ENCODE peak calls at places on chromosomes 5 and 9, in five cellular contexts. I is keratinocyte, T is PC-3, U is K562, A is OCI-LY7. F is an unnamed sample.
A peak's percentile ranks its signal among the peaks of the same experiment; 100 is the strongest.

GRCh38 chr9:120388000-120388855 is 191.7 kb downstream of the CDK5RAP2 start:
- DNase-seq in I (no peak), T (no peak), U (no peak), A (no peak), F (no peak)

GRCh38 chr5:139403418-139403786 is 487 bp downstream of the SPATA24 start:
- DNase-seq in I (no peak), T (no peak), U (no peak), A (no peak), F (no peak)

GRCh38 chr5:113213551-113213971 is 221.2 kb downstream of the TSSK1B start:
- DNase-seq in I (no peak), T (no peak), U (no peak), A (no peak), F (no peak)

GRCh38 chr5:42250-42649 is 49.7 kb upstream of the PLEKHG4B start:
- DNase-seq in I (no peak), T (peak; percentile 66), U (no peak), A (no peak), F (peak; percentile 35)

GRCh38 chr9:73680831-73681230 is 529.2 kb downstream of the ANXA1 start:
- DNase-seq in I (no peak), T (no peak), U (no peak), A (no peak), F (no peak)

GRCh38 chr9:88772602-88773001 is 218.7 kb upstream of the S1PR3 start:
- DNase-seq in I (peak; percentile 68), T (peak; percentile 25), U (no peak), A (no peak), F (no peak)

GRCh38 chr9:69758001-69758730 is 1.6 kb downstream of the PTAR1 start:
- DNase-seq in I (no peak), T (no peak), U (no peak), A (peak; percentile 37), F (peak; percentile 58)

GRCh38 chr9:94533155-94533554 is 21.7 kb upstream of the PCAT7 start:
- DNase-seq in I (no peak), T (no peak), U (no peak), A (no peak), F (no peak)

GRCh38 chr9:4297795-4298254 is 2.0 kb downstream of the GLIS3 start:
- DNase-seq in I (no peak), T (peak; percentile 57), U (peak; percentile 12), A (no peak), F (peak; percentile 65)

GRCh38 chr5:44952376-44952775 is 143.6 kb downstream of the MRPS30 start:
- DNase-seq in I (no peak), T (peak; percentile 74), U (peak; percentile 29), A (peak; percentile 26), F (no peak)

GRCh38 chr5:3701694-3702093 is 106.1 kb downstream of the IRX1 start:
- DNase-seq in I (no peak), T (no peak), U (no peak), A (no peak), F (no peak)

GRCh38 chr5:124868661-124869060 is 122.2 kb upstream of the ZNF608 start:
- DNase-seq in I (no peak), T (no peak), U (no peak), A (no peak), F (no peak)

GRCh38 chr5:10595678-10596309 is 31.9 kb downstream of the ANKRD33B start:
- DNase-seq in I (peak; percentile 48), T (peak; percentile 99), U (no peak), A (no peak), F (peak; percentile 92)

GRCh38 chr5:64156276-64156675 is 9.4 kb upstream of the RNF180 start:
- DNase-seq in I (no peak), T (no peak), U (no peak), A (no peak), F (no peak)

GRCh38 chr5:80245986-80246781 is 9.7 kb downstream of the SERINC5 start:
- DNase-seq in I (no peak), T (no peak), U (no peak), A (no peak), F (no peak)

GRCh38 chr5:71732011-71732410 is 12.9 kb downstream of the CARTPT start:
- DNase-seq in I (no peak), T (no peak), U (no peak), A (no peak), F (no peak)

GRCh38 chr5:103393131-103393754 is 134.7 kb downstream of the MACIR start:
- DNase-seq in I (no peak), T (peak; percentile 31), U (no peak), A (no peak), F (no peak)

GRCh38 chr5:55932700-55933099 is 62.1 kb downstream of the IL6ST start:
- DNase-seq in I (no peak), T (no peak), U (no peak), A (no peak), F (no peak)

GRCh38 chr9:4171519-4171918 is 128.3 kb downstream of the GLIS3 start:
- DNase-seq in I (no peak), T (no peak), U (no peak), A (no peak), F (no peak)

GRCh38 chr5:32290922-32291321 is 21.8 kb downstream of the MTMR12 start:
- DNase-seq in I (no peak), T (no peak), U (no peak), A (no peak), F (no peak)

GRCh38 chr5:112005533-112005926 is 248.5 kb upstream of the NREP start:
- DNase-seq in I (no peak), T (peak; percentile 40), U (no peak), A (no peak), F (no peak)

GRCh38 chr5:102049517-102049916 is 246.6 kb downstream of the SLCO4C1 start:
- DNase-seq in I (no peak), T (no peak), U (no peak), A (no peak), F (no peak)

GRCh38 chr9:91678807-91679206 is 255.2 kb upstream of the NFIL3 start:
- DNase-seq in I (no peak), T (peak; percentile 33), U (no peak), A (no peak), F (no peak)

GRCh38 chr9:134895103-134895502 is 14.5 kb downstream of the FCN2 start:
- DNase-seq in I (no peak), T (no peak), U (no peak), A (no peak), F (no peak)

GRCh38 chr9:127360205-127360604 is 36.8 kb upstream of the SLC2A8 start:
- DNase-seq in I (peak; percentile 15), T (no peak), U (peak; percentile 38), A (no peak), F (peak; percentile 74)

GRCh38 chr5:140106805-140107311 is 7.1 kb upstream of the PURA start:
- DNase-seq in I (no peak), T (no peak), U (no peak), A (no peak), F (peak; percentile 23)

GRCh38 chr9:70525553-70525952 is 111.1 kb upstream of the KLF9 start:
- DNase-seq in I (no peak), T (no peak), U (no peak), A (no peak), F (no peak)

GRCh38 chr5:97547999-97548797 is 365.2 kb upstream of the RIOK2 start:
- DNase-seq in I (no peak), T (no peak), U (no peak), A (no peak), F (peak; percentile 22)

GRCh38 chr5:20367178-20367577 is 379.2 kb upstream of the CDH18 start:
- DNase-seq in I (no peak), T (peak; percentile 73), U (no peak), A (no peak), F (no peak)

GRCh38 chr9:13181652-13182051 is 97.8 kb downstream of the MPDZ start:
- DNase-seq in I (peak; percentile 75), T (peak; percentile 72), U (no peak), A (no peak), F (no peak)

GRCh38 chr5:37668524-37669047 is 171.3 kb downstream of the GDNF start:
- DNase-seq in I (peak; percentile 58), T (peak; percentile 99), U (peak; percentile 29), A (no peak), F (peak; percentile 85)

GRCh38 chr9:75033789-75034473 is 5.8 kb upstream of the CARNMT1 start:
- DNase-seq in I (no peak), T (no peak), U (no peak), A (no peak), F (no peak)

GRCh38 chr9:3936520-3937235 is 363.2 kb downstream of the GLIS3 start:
- DNase-seq in I (no peak), T (no peak), U (no peak), A (no peak), F (peak; percentile 58)

GRCh38 chr5:100777680-100778281 is 125.3 kb downstream of the ST8SIA4 start:
- DNase-seq in I (no peak), T (peak; percentile 88), U (no peak), A (peak; percentile 65), F (peak; percentile 78)

GRCh38 chr5:100776244-100776643 is 126.8 kb downstream of the ST8SIA4 start:
- DNase-seq in I (no peak), T (peak; percentile 26), U (no peak), A (no peak), F (no peak)

GRCh38 chr5:100772011-100772410 is 131.1 kb downstream of the ST8SIA4 start:
- DNase-seq in I (no peak), T (no peak), U (no peak), A (no peak), F (no peak)

GRCh38 chr5:100771181-100771580 is 131.9 kb downstream of the ST8SIA4 start:
- DNase-seq in I (no peak), T (no peak), U (no peak), A (no peak), F (no peak)

DNA sequence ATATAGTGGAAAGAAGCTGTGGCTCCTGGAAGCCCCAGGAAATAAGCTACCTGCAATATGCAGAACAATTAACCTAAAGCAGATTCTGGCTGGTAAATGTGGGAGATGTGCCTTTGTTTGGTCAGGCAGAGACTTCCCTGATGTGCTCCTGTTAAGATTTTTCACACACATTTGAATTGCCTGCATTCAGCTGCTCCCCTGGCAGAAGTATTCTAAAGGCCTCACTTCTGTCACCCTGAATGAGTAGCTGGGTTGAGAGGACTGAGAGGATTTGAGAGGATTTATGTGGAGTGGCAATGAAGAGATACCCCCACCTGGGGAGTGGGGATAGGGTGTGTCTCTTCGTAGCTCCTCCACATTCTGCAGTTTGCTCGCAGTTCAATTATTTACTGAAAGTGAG is 130.5 kb downstream of the ST8SIA4 start:
- DNase-seq in I (no peak), T (no peak), U (no peak), A (no peak), F (no peak)
- H3K4me2 ChIP-seq in I (no peak overlapping the region), T (no peak overlapping the region), U (no peak overlapping the region), A (no peak overlapping the region), F (no peak overlapping the region)

GRCh38 chr9:130104413-130105193 is 50.9 kb downstream of the GPR107 start:
- DNase-seq in I (no peak), T (no peak), U (no peak), A (no peak), F (no peak)
- H3K36me3 ChIP-seq in I (peaks cover 43% of the 10 kb centered on the region), T (peaks cover 23% of the 10 kb centered on the region), U (peaks cover 72% of the 10 kb centered on the region), A (peaks cover 73% of the 10 kb centered on the region), F (peaks cover 65% of the 10 kb centered on the region)

GRCh38 chr5:151348789-151349188 is 1.4 kb upstream of the SLC36A2 start:
- DNase-seq in I (no peak), T (no peak), U (no peak), A (no peak), F (no peak)
- H3K4me2 ChIP-seq in I (no peak overlapping the region), T (no peak overlapping the region), U (no peak overlapping the region), A (no peak overlapping the region), F (no peak overlapping the region)

DNA sequence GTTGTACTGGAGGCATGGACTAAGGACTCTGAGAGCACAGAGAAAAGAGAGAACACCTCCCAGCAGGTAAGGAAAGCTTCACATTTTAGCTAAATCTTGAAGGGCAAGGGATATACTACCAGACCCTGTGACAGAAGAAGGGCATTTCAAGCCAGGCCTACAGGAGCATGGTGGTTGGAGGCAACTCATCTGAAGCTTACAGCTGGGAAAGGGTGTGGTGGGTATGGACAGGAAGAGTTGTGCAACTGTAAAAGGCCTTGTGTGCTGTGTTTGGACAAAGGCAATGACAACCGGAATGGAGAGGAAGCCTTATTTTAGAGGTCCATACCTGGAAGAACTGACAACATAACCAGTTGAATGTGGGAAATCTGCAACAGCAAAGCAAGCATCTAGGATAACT is 31.2 kb downstream of the NIPSNAP3B start:
- DNase-seq in I (no peak), T (no peak), U (no peak), A (no peak), F (no peak)
- H3K36me3 ChIP-seq in I (peaks cover 36% of the 10 kb centered on the region), T (no peaks in the 10 kb centered on the region), U (no peaks in the 10 kb centered on the region), A (peaks cover 96% of the 10 kb centered on the region), F (peaks cover 37% of the 10 kb centered on the region)

F was measured in osteoblast.